ENCODE peak calls at places on chromosomes 12 and 14, in five cellular contexts. One of them, this sample, is unnamed. For H3K36me3, the result is how much of the 10 kb centered on the place peaks cover.

GRCh38 chr12:12686925-12687324 is 9.1 kb downstream of the GPR19 start:
- DNase-seq in K562: no peak
- DNase-seq in GM12878: no peak
- DNase-seq in SK-N-SH: no peak
- DNase-seq in HepG2: no peak
- DNase-seq in this sample: no peak

GRCh38 chr12:48814313-48815280 is 3.7 kb upstream of the CACNB3 start:
- DNase-seq in HepG2: peak
- DNase-seq in K562: peak
- DNase-seq in SK-N-SH: peak
- DNase-seq in GM12878: peak
- DNase-seq in this sample: no peak

GRCh38 chr14:90681889-90682429 is 134.3 kb downstream of the TTC7B start:
- DNase-seq in K562: no peak
- DNase-seq in SK-N-SH: no peak
- DNase-seq in GM12878: no peak
- DNase-seq in HepG2: no peak
- DNase-seq in this sample: no peak

GRCh38 chr12:120538281-120539156 is 4.4 kb downstream of the RNF10 start:
- DNase-seq in HepG2: peak
- DNase-seq in K562: no peak
- DNase-seq in GM12878: no peak
- DNase-seq in SK-N-SH: peak
- DNase-seq in this sample: no peak

GRCh38 chr14:76958975-76959710 is 69.4 kb downstream of the IRF2BPL start:
- DNase-seq in GM12878: peak
- DNase-seq in K562: peak
- DNase-seq in HepG2: peak
- DNase-seq in SK-N-SH: peak
- DNase-seq in this sample: no peak

GRCh38 chr12:42704340-42704739 is 114.8 kb upstream of the PRICKLE1 start:
- DNase-seq in HepG2: no peak
- DNase-seq in K562: no peak
- DNase-seq in GM12878: no peak
- DNase-seq in SK-N-SH: no peak
- DNase-seq in this sample: no peak

GRCh38 chr12:110536834-110537604 is 34.9 kb downstream of the RAD9B start:
- DNase-seq in K562: no peak
- DNase-seq in SK-N-SH: no peak
- DNase-seq in HepG2: no peak
- DNase-seq in GM12878: no peak
- DNase-seq in this sample: no peak

GRCh38 chr14:31420013-31420318 is 384 bp downstream of the HEATR5A start:
- DNase-seq in GM12878: no peak
- DNase-seq in SK-N-SH: peak
- DNase-seq in HepG2: peak
- DNase-seq in K562: peak
- DNase-seq in this sample: peak

GRCh38 chr12:133203344-133204263 is 22.3 kb downstream of the ZNF268 start:
- DNase-seq in K562: no peak
- DNase-seq in GM12878: no peak
- DNase-seq in SK-N-SH: no peak
- DNase-seq in HepG2: no peak
- DNase-seq in this sample: no peak

GRCh38 chr14:26849514-26849913 is 251.7 kb upstream of the NOVA1 start:
- DNase-seq in HepG2: no peak
- DNase-seq in GM12878: no peak
- DNase-seq in K562: no peak
- DNase-seq in SK-N-SH: no peak
- DNase-seq in this sample: no peak

GRCh38 chr14:42683690-42684089 is 1077.0 kb downstream of the LRFN5 start:
- DNase-seq in SK-N-SH: no peak
- DNase-seq in K562: no peak
- DNase-seq in GM12878: no peak
- DNase-seq in HepG2: no peak
- DNase-seq in this sample: no peak

GRCh38 chr12:27505124-27505523 is 18.9 kb upstream of the PPFIBP1 start:
- DNase-seq in HepG2: no peak
- DNase-seq in SK-N-SH: no peak
- DNase-seq in K562: no peak
- DNase-seq in GM12878: no peak
- DNase-seq in this sample: no peak

GRCh38 chr12:57524814-57525614 is 2.4 kb downstream of the MBD6 start:
- DNase-seq in K562: peak
- DNase-seq in SK-N-SH: no peak
- DNase-seq in HepG2: no peak
- DNase-seq in GM12878: no peak
- DNase-seq in this sample: no peak

GRCh38 chr14:100580316-100581227 is 6.6 kb downstream of the BEGAIN start:
- DNase-seq in GM12878: no peak
- DNase-seq in K562: no peak
- DNase-seq in SK-N-SH: peak
- DNase-seq in HepG2: no peak
- DNase-seq in this sample: no peak

GRCh38 chr14:81062380-81062779 is 107.0 kb downstream of the TSHR start:
- DNase-seq in GM12878: no peak
- DNase-seq in SK-N-SH: no peak
- DNase-seq in K562: no peak
- DNase-seq in HepG2: no peak
- DNase-seq in this sample: no peak

GRCh38 chr14:89121961-89122675 is 294.9 kb downstream of the FOXN3 start:
- DNase-seq in K562: no peak
- DNase-seq in SK-N-SH: no peak
- DNase-seq in GM12878: no peak
- DNase-seq in HepG2: no peak
- DNase-seq in this sample: no peak

GRCh38 chr14:79091381-79091963 is 921.3 kb downstream of the NRXN3 start:
- DNase-seq in HepG2: no peak
- DNase-seq in K562: no peak
- DNase-seq in SK-N-SH: no peak
- DNase-seq in GM12878: no peak
- DNase-seq in this sample: no peak

GRCh38 chr12:124510301-124510970 is 57.0 kb downstream of the NCOR2 start:
- DNase-seq in HepG2: peak
- DNase-seq in GM12878: no peak
- DNase-seq in SK-N-SH: peak
- DNase-seq in K562: no peak
- DNase-seq in this sample: no peak

GRCh38 chr12:69886101-69886500 is 61.1 kb downstream of the MYRFL start:
- DNase-seq in SK-N-SH: no peak
- DNase-seq in K562: no peak
- DNase-seq in HepG2: no peak
- DNase-seq in GM12878: no peak
- DNase-seq in this sample: no peak

GRCh38 chr14:93954900-93955891 is 21.2 kb downstream of the ASB2 start:
- DNase-seq in SK-N-SH: peak
- DNase-seq in HepG2: no peak
- DNase-seq in GM12878: no peak
- DNase-seq in K562: no peak
- DNase-seq in this sample: no peak

GRCh38 chr12:51399893-51400292 is 8.7 kb upstream of the GALNT6 start:
- DNase-seq in K562: no peak
- DNase-seq in GM12878: no peak
- DNase-seq in HepG2: peak
- DNase-seq in SK-N-SH: no peak
- DNase-seq in this sample: no peak

GRCh38 chr14:103742499-103743255 is 27.1 kb downstream of the ZFYVE21 start:
- DNase-seq in GM12878: no peak
- DNase-seq in SK-N-SH: no peak
- DNase-seq in K562: no peak
- DNase-seq in HepG2: no peak
- DNase-seq in this sample: no peak

GRCh38 chr12:32789911-32790310 is 34.2 kb upstream of the YARS2 start:
- DNase-seq in GM12878: no peak
- DNase-seq in HepG2: no peak
- DNase-seq in K562: no peak
- DNase-seq in SK-N-SH: no peak
- DNase-seq in this sample: no peak

GRCh38 chr12:120760349-120761245 is 35.0 kb downstream of the ACADS start:
- DNase-seq in GM12878: no peak
- DNase-seq in K562: no peak
- DNase-seq in HepG2: no peak
- DNase-seq in SK-N-SH: no peak
- DNase-seq in this sample: no peak

GRCh38 chr14:24296341-24297157 is 3.0 kb downstream of the DHRS1 start:
- DNase-seq in SK-N-SH: peak
- DNase-seq in HepG2: peak
- DNase-seq in GM12878: peak
- DNase-seq in K562: peak
- DNase-seq in this sample: peak
- TF ChIP-seq YY1 in SK-N-SH: no peak
- TF ChIP-seq YY1 in HepG2: peak
- TF ChIP-seq YY1 in GM12878: peak
- TF ChIP-seq YY1 in K562: no peak
- TF ChIP-seq YY1 in this sample: peak

DNA sequence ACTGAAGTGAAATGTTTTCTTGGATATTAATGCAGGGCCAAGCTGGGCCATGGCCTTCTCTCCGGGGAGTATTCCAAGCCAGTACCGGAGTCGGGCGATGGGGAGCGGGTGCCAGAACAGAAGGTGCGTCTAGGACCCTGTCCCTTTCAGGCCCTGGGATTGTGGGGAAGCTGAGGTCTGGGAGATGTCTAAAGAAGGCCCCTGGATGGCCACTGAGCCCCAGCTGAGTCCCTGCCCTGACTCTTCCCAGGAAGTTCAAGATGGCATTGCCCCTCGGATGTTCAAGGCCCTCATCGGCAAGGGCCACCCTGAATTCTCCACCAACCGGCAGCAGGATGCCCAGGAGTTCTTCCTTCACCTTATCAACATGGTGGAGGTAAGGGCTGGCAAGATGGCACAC is 7.2 kb upstream of the TPI1 start:
- DNase-seq in SK-N-SH: no peak
- DNase-seq in HepG2: no peak
- DNase-seq in GM12878: no peak
- DNase-seq in K562: no peak
- DNase-seq in this sample: no peak
- H3K36me3 ChIP-seq in SK-N-SH: half or more
- H3K36me3 ChIP-seq in HepG2: half or more
- H3K36me3 ChIP-seq in GM12878: half or more
- H3K36me3 ChIP-seq in K562: half or more
- H3K36me3 ChIP-seq in this sample: half or more

GRCh38 chr14:98689936-98690335 is 582.1 kb downstream of the BCL11B start:
- DNase-seq in GM12878: no peak
- DNase-seq in HepG2: no peak
- DNase-seq in SK-N-SH: no peak
- DNase-seq in K562: no peak
- DNase-seq in this sample: no peak
- TF ChIP-seq GABPA in GM12878: no peak
- TF ChIP-seq GABPA in HepG2: no peak
- TF ChIP-seq GABPA in SK-N-SH: no peak
- TF ChIP-seq GABPA in K562: no peak
- TF ChIP-seq GABPA in this sample: no peak

GRCh38 chr14:104967414-104968152 is 10.6 kb downstream of the AHNAK2 start:
- DNase-seq in HepG2: no peak
- DNase-seq in SK-N-SH: peak
- DNase-seq in K562: no peak
- DNase-seq in GM12878: no peak
- DNase-seq in this sample: peak
- TF ChIP-seq YY1 in HepG2: no peak
- TF ChIP-seq YY1 in SK-N-SH: no peak
- TF ChIP-seq YY1 in K562: no peak
- TF ChIP-seq YY1 in GM12878: no peak
- TF ChIP-seq YY1 in this sample: no peak

GRCh38 chr14:67345583-67345982 is 14.0 kb downstream of the ATP6V1D start:
- DNase-seq in HepG2: no peak
- DNase-seq in GM12878: no peak
- DNase-seq in K562: no peak
- DNase-seq in SK-N-SH: no peak
- DNase-seq in this sample: no peak
- H3K36me3 ChIP-seq in HepG2: under half
- H3K36me3 ChIP-seq in GM12878: under half
- H3K36me3 ChIP-seq in K562: under half
- H3K36me3 ChIP-seq in SK-N-SH: under half
- H3K36me3 ChIP-seq in this sample: under half

GRCh38 chr12:62632521-62632920 is 165.9 kb downstream of the MON2 start:
- DNase-seq in GM12878: no peak
- DNase-seq in HepG2: peak
- DNase-seq in K562: no peak
- DNase-seq in SK-N-SH: peak
- DNase-seq in this sample: no peak
- TF ChIP-seq GABPA in GM12878: no peak
- TF ChIP-seq GABPA in HepG2: no peak
- TF ChIP-seq GABPA in K562: no peak
- TF ChIP-seq GABPA in SK-N-SH: no peak
- TF ChIP-seq GABPA in this sample: no peak

GRCh38 chr12:6567112-6567680 is 895 bp downstream of the NOP2 start:
- DNase-seq in SK-N-SH: no peak
- DNase-seq in K562: no peak
- DNase-seq in GM12878: no peak
- DNase-seq in HepG2: no peak
- DNase-seq in this sample: no peak

GRCh38 chr12:6562881-6563280 is 5.2 kb downstream of the NOP2 start:
- DNase-seq in K562: no peak
- DNase-seq in GM12878: no peak
- DNase-seq in HepG2: no peak
- DNase-seq in SK-N-SH: no peak
- DNase-seq in this sample: no peak

GRCh38 chr12:6560501-6561205 is 4.8 kb upstream of the IFFO1 start:
- DNase-seq in K562: no peak
- DNase-seq in GM12878: no peak
- DNase-seq in SK-N-SH: no peak
- DNase-seq in HepG2: no peak
- DNase-seq in this sample: no peak

GRCh38 chr12:6559500-6559899 is 3.7 kb upstream of the IFFO1 start:
- DNase-seq in HepG2: no peak
- DNase-seq in SK-N-SH: no peak
- DNase-seq in GM12878: no peak
- DNase-seq in K562: no peak
- DNase-seq in this sample: no peak

DNA sequence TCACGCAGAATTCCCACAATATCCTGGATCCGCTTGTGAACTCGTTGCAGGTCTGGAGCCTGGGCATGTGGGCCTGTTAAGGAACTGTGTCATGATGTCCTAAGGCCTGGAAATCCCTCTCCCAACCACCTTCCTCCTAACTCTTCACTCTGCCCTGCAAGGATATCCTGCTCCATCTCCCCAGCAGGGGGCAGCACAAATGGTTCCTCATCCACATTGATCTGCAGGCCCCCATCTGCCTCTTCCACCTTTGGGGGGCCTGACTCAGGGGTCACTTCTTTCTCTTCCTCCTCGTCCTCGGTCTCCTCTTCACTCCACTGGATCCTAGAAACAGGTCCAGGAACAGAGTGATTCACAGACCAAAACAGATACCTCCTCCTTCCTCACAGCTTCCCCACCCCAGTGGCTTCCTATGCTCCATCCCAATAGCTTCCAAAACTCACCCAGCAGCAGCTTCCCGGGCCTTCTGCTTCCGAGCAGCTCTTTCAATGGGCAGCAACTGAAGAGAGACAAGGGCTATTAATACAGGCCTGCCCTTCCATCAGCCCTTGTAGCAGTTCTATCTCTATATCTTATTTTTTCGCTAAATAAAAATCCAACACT is 4.5 kb downstream of the NOP2 start:
- DNase-seq in GM12878: no peak
- DNase-seq in HepG2: peak
- DNase-seq in SK-N-SH: peak
- DNase-seq in K562: peak
- DNase-seq in this sample: peak
- TF ChIP-seq YY1 in GM12878: peak
- TF ChIP-seq YY1 in HepG2: no peak
- TF ChIP-seq YY1 in SK-N-SH: no peak
- TF ChIP-seq YY1 in K562: no peak
- TF ChIP-seq YY1 in this sample: no peak